ENCODE peak calls at places on chromosomes 3 and 15, in five cellular contexts. X is tibial nerve, P is ovary, K is psoas muscle, F is IMR-90. W is an unnamed sample. For H3K36me3, the result is how much of the 10 kb centered on the place peaks cover.

GRCh38 chr3:60765788-60766187 is 485.5 kb downstream of the FHIT start:
- DNase-seq in K (no peak), X (no peak), P (no peak), F (no peak), W (no peak)

GRCh38 chr3:134056464-134056891 is 26.8 kb upstream of the SLCO2A1 start:
- DNase-seq in X (no peak), K (no peak), F (peak), P (no peak), W (no peak)

GRCh38 chr15:62770752-62771151 is 271.8 kb upstream of the TPM1 start:
- DNase-seq in K (peak), X (no peak), F (peak), P (no peak), W (no peak)

GRCh38 chr15:33975023-33975565 is 6.8 kb downstream of the CHRM5 start:
- DNase-seq in F (no peak), K (no peak), X (no peak), P (no peak), W (no peak)

GRCh38 chr15:46456431-46456830 is 821.6 kb downstream of the SQOR start:
- DNase-seq in K (no peak), F (no peak), P (no peak), X (no peak), W (no peak)

GRCh38 chr15:48939686-48940085 is 24.0 kb downstream of the SHC4 start:
- DNase-seq in P (no peak), K (no peak), X (no peak), F (peak), W (peak)

GRCh38 chr3:194255252-194256039 is 95.7 kb downstream of the CPN2 start:
- DNase-seq in F (no peak), X (no peak), P (no peak), K (peak), W (peak)

GRCh38 chr3:43394071-43394501 is 107.7 kb downstream of the SNRK start:
- DNase-seq in P (no peak), X (peak), F (peak), K (peak), W (no peak)

GRCh38 chr15:81023483-81024264 is 23.0 kb downstream of the TLNRD1 start:
- DNase-seq in K (peak), P (no peak), F (peak), X (peak), W (peak)

GRCh38 chr15:69595009-69595825 is 142.6 kb downstream of the RPLP1 start:
- DNase-seq in F (no peak), P (no peak), K (peak), X (peak), W (peak)

GRCh38 chr3:176415896-176416295 is 781.4 kb downstream of the TBL1XR1 start:
- DNase-seq in X (no peak), K (no peak), F (no peak), P (no peak), W (no peak)

GRCh38 chr3:69747511-69748248 is 8.4 kb downstream of the MITF start:
- DNase-seq in P (no peak), F (peak), K (no peak), X (no peak), W (no peak)

GRCh38 chr3:63992461-63993209 is 30.7 kb downstream of the PSMD6 start:
- DNase-seq in K (no peak), X (no peak), F (no peak), P (no peak), W (no peak)
- H3K36me3 ChIP-seq in K (half or more), X (under half), F (under half), P (under half), W (under half)

GRCh38 chr15:75675579-75676404 is 28.1 kb downstream of the SNX33 start:
- DNase-seq in K (peak), P (peak), F (no peak), X (no peak), W (no peak)

GRCh38 chr15:75672646-75673425 is 25.1 kb downstream of the SNX33 start:
- DNase-seq in P (peak), K (no peak), F (peak), X (no peak), W (no peak)

GRCh38 chr15:75673426-75674247 is 25.9 kb downstream of the SNX33 start:
- DNase-seq in X (peak), P (peak), F (peak), K (peak), W (peak)

GRCh38 chr15:75672111-75672602 is 24.4 kb downstream of the SNX33 start:
- DNase-seq in F (no peak), X (no peak), P (no peak), K (no peak), W (no peak)

GRCh38 chr15:75674366-75674765 is 26.7 kb downstream of the SNX33 start:
- DNase-seq in X (no peak), P (no peak), F (no peak), K (no peak), W (no peak)
- H3K27ac ChIP-seq in X (no peak), P (peak), F (no peak), K (peak), W (peak)

DNA sequence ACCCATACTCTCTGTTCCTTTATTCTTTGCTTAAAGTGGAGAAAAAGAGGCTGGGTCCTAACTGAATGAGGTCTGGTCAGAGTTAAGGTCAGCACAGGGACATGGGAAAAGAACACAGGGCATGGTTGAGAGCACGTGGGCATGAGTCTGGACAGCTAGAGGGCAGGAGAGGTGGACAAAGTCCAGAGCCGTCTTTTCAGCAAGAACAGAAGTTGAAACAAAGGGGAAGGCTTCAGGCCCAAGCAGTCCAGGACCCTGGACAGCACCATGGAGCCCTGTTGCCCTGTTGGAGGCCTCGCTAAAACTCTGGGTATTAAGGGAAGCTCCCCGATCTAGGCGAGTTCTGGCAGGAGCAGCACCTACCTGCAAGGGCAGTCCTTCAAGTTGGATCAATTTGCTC is 50.7 kb downstream of the XYLB start:
- DNase-seq in P (no peak), K (no peak), X (no peak), F (peak), W (no peak)
- H3K36me3 ChIP-seq in P (under half), K (under half), X (under half), F (under half), W (under half)

GRCh38 chr3:189305412-189305811 is 133.6 kb downstream of the TPRG1 start:
- DNase-seq in K (no peak), F (no peak), X (no peak), P (no peak), W (no peak)
- H3K27ac ChIP-seq in K (peak), F (no peak), X (no peak), P (no peak), W (no peak)

GRCh38 chr3:121645054-121645453 is 15.6 kb downstream of the HCLS1 start:
- DNase-seq in P (no peak), X (no peak), F (no peak), K (no peak), W (no peak)
- H3K36me3 ChIP-seq in P (under half), X (under half), F (under half), K (under half), W (under half)

W was measured in aorta.